ENCODE peak calls at places on chromosomes 13 and 19, in four cellular contexts. E, B, C and A are unnamed samples.

GRCh38 chr13:64912141-64912540 is 2318.0 kb downstream of the PCDH9 start:
- DNase-seq in C (no peak), E (peak; percentile 14), B (no peak), A (no peak)

GRCh38 chr19:46256855-46257254 is 27.3 kb downstream of the IGFL1 start:
- DNase-seq in E (no peak), C (no peak), B (no peak), A (no peak)

GRCh38 chr19:35204799-35205732 is 23.5 kb downstream of the FAM187B start:
- DNase-seq in E (no peak), C (no peak), B (peak; percentile 67), A (peak; percentile 52)

GRCh38 chr19:29001006-29001921 is 211.7 kb downstream of the UQCRFS1 start:
- DNase-seq in B (no peak), C (no peak), E (no peak), A (no peak)

GRCh38 chr19:45500918-45501729 is 2.9 kb downstream of the PPM1N start:
- DNase-seq in C (no peak), E (no peak), B (no peak), A (no peak)

GRCh38 chr13:59483441-59484116 is 680.1 kb downstream of the DIAPH3 start:
- DNase-seq in C (no peak), B (no peak), E (no peak), A (no peak)

GRCh38 chr13:114054269-114054668 is 78.2 kb downstream of the RASA3 start:
- DNase-seq in E (no peak), B (no peak), C (no peak), A (no peak)

GRCh38 chr19:47156861-47157454 is 26.3 kb downstream of the SAE1 start:
- DNase-seq in E (no peak), B (no peak), C (no peak), A (no peak)

GRCh38 chr13:24617394-24618218 is 62.6 kb upstream of the ATP12A start:
- DNase-seq in B (peak; percentile 81), C (no peak), E (no peak), A (no peak)

GRCh38 chr19:6020972-6021805 is 43.2 kb upstream of the RANBP3 start:
- DNase-seq in C (no peak), B (no peak), E (no peak), A (no peak)

GRCh38 chr13:75879656-75880055 is 243.5 kb downstream of the LMO7 start:
- DNase-seq in E (no peak), C (no peak), B (no peak), A (no peak)

GRCh38 chr13:30123575-30123974 is 183.8 kb downstream of the KATNAL1 start:
- DNase-seq in B (no peak), C (no peak), E (no peak), A (no peak)

DNA sequence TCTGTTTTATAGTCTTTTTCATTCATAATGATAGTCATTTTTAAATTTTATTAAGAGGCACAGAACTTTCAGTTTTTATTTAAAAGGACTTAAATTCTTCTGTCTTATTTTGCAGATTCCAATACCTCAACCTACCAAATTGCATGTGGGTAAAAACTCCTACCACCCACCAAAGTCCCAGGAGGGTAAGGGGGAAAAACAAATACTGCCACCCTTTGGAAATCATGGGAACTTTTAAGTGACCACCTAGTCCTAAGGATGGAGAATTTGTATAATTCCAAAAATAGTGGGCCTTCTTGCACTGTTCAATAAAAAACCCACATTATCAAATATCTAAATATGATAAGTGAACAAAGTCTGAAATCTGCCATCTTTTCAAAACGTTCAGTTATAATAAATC is 9.7 kb downstream of the SUPT20H start:
- DNase-seq in C (no peak), E (no peak), B (no peak), A (no peak)
- TF ChIP-seq CTCF in C (no peak), E (no peak), B (no peak), A (no peak)

DNA sequence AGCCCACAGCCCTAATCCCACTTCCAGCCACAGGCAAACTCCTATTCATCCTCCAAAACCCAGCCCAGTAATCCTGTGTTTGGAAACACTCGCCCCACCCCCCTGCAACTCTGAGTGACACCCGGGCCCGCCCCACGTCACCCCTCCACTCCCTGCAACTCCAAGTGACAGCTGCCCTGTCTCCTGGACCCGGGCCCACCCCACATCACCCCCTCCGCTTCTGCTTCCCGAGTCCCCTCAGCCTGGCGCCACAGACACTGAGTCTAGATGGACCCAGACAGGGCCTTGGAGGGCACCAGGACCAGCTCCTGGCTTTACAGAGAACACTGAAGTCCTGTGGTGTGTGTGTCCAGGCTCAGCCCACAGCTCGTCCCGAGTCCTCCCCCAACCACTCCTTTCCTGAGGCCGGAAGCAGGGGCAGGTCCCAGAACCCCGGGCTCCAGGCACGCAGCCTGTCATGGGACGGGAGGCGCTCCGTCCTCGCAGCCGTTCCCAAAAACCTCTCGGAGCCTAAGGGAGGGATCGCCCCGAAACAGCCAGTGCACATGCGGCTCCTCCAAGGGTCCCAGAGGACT is 7.7 kb downstream of the REXO1 start:
- DNase-seq in C (no peak), E (no peak), B (no peak), A (no peak)
- TF ChIP-seq CTCF in C (no peak), E (no peak), B (no peak), A (no peak)

GRCh38 chr19:12052571-12053169 is at the start of gene ZNF878:
- DNase-seq in E (peak; percentile 39), C (peak; percentile 92), B (no peak), A (peak; percentile 48)
- TF ChIP-seq CTCF in E (no peak), C (no peak), B (no peak), A (no peak)

DNA sequence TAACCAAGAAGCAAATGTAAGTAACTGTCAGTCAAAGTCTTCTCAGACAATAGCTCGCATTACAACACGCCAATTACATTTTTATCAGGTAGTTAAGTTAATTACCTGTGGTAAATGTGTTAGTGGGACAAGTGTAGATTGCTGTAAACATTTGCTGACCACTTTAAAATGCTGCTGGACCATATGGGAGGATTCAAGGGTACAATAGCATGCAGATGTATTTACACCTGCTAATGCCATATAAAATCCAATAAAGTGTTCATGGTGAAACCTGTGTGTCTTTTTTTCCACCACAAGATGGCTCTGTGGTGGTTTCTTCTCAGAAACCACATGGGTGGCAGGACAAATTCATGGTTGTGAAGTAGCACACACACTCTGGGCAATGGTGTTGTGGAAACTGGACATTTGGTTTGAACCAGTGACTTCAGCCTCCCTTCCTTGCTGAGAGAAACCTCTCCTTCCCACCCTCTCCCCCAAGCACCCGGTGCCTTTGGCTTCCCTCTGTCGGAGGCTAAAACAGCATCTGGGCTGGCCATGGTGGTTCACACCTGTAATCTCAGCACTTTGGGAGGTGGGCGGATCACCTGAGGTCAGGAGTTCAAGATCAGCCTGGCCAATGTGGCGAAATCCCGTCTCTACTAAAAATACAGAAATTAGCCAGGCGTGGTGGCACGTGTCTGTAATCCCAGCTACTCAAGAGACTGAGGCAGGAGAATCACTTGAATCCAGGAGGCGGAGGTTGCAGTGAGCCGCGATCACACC is 18.1 kb upstream of the GTF3A start:
- DNase-seq in B (no peak), C (no peak), E (no peak), A (no peak)
- TF ChIP-seq CTCF in B (peak; percentile 38), C (peak; percentile 31), E (peak; percentile 49), A (no peak)

GRCh38 chr19:17527326-17527725 is 15.9 kb downstream of the PGLS start:
- DNase-seq in E (no peak), B (no peak), C (no peak), A (no peak)

GRCh38 chr19:17528610-17529009 is 17.2 kb downstream of the PGLS start:
- DNase-seq in C (no peak), E (no peak), B (no peak), A (no peak)

GRCh38 chr19:17530586-17530985 is 19.1 kb downstream of the PGLS start:
- DNase-seq in B (no peak), C (no peak), E (no peak), A (no peak)

GRCh38 chr19:17526922-17527321 is 15.5 kb downstream of the PGLS start:
- DNase-seq in B (no peak), C (no peak), E (no peak), A (peak; percentile 73)

GRCh38 chr19:17529239-17530158 is 18.1 kb downstream of the PGLS start:
- DNase-seq in C (no peak), B (no peak), E (no peak), A (no peak)
- TF ChIP-seq CTCF in C (no peak), B (no peak), E (no peak), A (no peak)

GRCh38 chr13:27622102-27622820 is 569 bp downstream of the POLR1D start:
- DNase-seq in B (no peak), C (no peak), E (no peak), A (no peak)
- TF ChIP-seq CTCF in B (no peak), C (no peak), E (no peak), A (no peak)

GRCh38 chr19:8148088-8148409 is 1.3 kb downstream of the FBN3 start:
- DNase-seq in B (no peak), E (no peak), C (no peak), A (no peak)

GRCh38 chr19:8146877-8147575 is 2.4 kb downstream of the FBN3 start:
- DNase-seq in B (no peak), E (no peak), C (no peak), A (no peak)

GRCh38 chr19:8147579-8147978 is 1.8 kb downstream of the FBN3 start:
- DNase-seq in B (no peak), E (no peak), C (peak; percentile 38), A (no peak)

GRCh38 chr19:8144273-8144672 is 5.1 kb downstream of the FBN3 start:
- DNase-seq in B (no peak), C (no peak), E (no peak), A (no peak)

DNA sequence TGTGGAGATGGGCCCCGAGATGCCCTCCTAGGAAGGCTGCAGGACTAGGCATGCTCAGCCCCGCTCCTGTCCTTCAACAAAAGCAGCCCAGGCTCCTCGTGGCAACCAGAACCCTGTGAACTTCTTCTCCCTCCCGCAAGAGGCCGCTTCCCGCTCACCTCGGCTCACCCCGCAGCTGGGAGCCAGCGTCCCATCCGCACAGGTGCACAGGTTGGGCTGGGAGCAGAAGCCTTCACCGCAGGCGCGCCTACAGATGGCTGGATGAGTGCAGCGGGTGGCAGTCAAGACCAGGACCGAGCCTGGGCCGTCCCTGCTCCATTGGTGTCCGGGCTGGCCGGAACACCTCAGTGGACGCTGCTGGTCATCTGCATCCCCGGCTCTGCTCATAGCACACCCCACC is 3.4 kb downstream of the FBN3 start:
- DNase-seq in C (no peak), B (no peak), E (no peak), A (no peak)
- TF ChIP-seq CTCF in C (no peak), B (no peak), E (no peak), A (no peak)

GRCh38 chr19:56158170-56158757 is 17.2 kb downstream of the ZNF444 start:
- DNase-seq in B (no peak), C (no peak), E (no peak), A (no peak)

GRCh38 chr19:56152644-56153043 is 11.6 kb downstream of the ZNF444 start:
- DNase-seq in B (no peak), E (no peak), C (no peak), A (no peak)

GRCh38 chr19:56153507-56153906 is 12.4 kb downstream of the ZNF444 start:
- DNase-seq in E (no peak), B (no peak), C (no peak), A (no peak)

GRCh38 chr19:56156768-56157167 is 15.7 kb downstream of the ZNF444 start:
- DNase-seq in C (no peak), B (no peak), E (no peak), A (no peak)

DNA sequence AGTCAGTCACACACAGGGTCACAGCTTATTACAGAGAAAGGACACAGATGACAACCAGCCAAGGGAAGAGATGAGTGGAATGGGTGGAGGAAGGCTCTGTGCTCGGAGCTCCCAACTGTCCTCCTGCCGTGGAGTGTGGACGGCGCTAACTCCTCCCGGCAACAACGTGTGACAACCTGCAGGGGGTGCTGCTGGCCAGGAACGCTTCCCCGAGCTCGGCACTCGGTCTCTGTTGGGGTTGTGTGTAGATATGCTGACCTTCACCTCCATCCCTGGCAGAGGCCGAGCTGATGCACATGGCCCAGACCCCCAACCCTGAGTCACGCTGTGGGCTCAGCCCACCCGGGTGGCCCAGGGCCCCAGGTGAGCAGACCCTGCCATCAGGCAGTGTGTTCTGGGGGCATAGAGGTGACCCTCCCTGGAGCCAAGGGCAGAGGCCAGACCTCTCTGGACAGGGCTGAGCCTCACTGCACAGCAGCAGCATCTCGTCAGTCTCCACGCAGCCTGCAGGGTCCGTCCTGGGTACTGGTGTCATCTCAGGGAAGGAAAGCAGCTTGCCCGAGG is 14.1 kb downstream of the ZNF444 start:
- DNase-seq in B (no peak), E (no peak), C (no peak), A (no peak)
- TF ChIP-seq CTCF in B (no peak), E (peak; percentile 48), C (no peak), A (no peak)